ENCODE peak calls at places on chromosomes 11 and 22, in ten cellular contexts. O is pancreas, L is H1, V is astrocyte, H is uterus, B is brain microvascular endothelial cell, R is cardiac muscle cell, Y is HCT116, C is kidney epithelial cell, T is heart right ventricle. W is an unnamed sample.
A peak's percentile ranks its signal among the peaks of the same experiment; 100 is the strongest.

GRCh38 chr11:5831196-5831829 is 10.4 kb downstream of the OR52E6 start:
- DNase-seq in O (no peak), L (no peak), V (no peak), H (no peak), B (no peak), R (no peak), Y (no peak), C (no peak), T (no peak), W (no peak)

GRCh38 chr11:115887727-115888126 is 383.5 kb upstream of the CADM1 start:
- DNase-seq in O (no peak), L (no peak), V (no peak), H (no peak), B (no peak), R (no peak), Y (no peak), C (no peak), T (no peak), W (no peak)

GRCh38 chr11:65537620-65538231 is 12.8 kb downstream of the SCYL1 start:
- DNase-seq in O (peak; percentile 47), L (no peak), V (no peak), H (no peak), B (no peak), R (no peak), Y (no peak), C (no peak), T (no peak), W (no peak)

GRCh38 chr11:10012068-10012467 is 282.0 kb downstream of the SBF2 start:
- DNase-seq in O (no peak), L (no peak), V (no peak), H (no peak), B (no peak), R (no peak), Y (no peak), C (no peak), T (no peak), W (no peak)

GRCh38 chr11:79437274-79437980 is 3.4 kb downstream of the TENM4 start:
- DNase-seq in O (peak; percentile 64), L (peak; percentile 86), V (peak; percentile 42), H (peak; percentile 55), B (no peak), R (peak; percentile 44), Y (no peak), C (no peak), T (peak; percentile 75), W (no peak)

GRCh38 chr22:49483281-49483905 is 344.3 kb downstream of the BRD1 start:
- DNase-seq in O (no peak), L (no peak), V (no peak), H (no peak), B (no peak), R (no peak), Y (no peak), C (no peak), T (no peak), W (no peak)

GRCh38 chr22:33922268-33922667 is 2.0 kb upstream of the LARGE1 start:
- DNase-seq in O (no peak), L (no peak), V (peak; percentile 9), H (peak; percentile 51), B (peak; percentile 21), R (peak; percentile 40), Y (no peak), C (no peak), T (no peak), W (no peak)

GRCh38 chr11:62446091-62446490 is 27.3 kb downstream of the SCGB1A1 start:
- DNase-seq in O (no peak), L (no peak), V (no peak), H (peak; percentile 64), B (no peak), R (no peak), Y (no peak), C (no peak), T (no peak), W (no peak)

GRCh38 chr11:84316866-84317560 is 1030.8 kb upstream of the CCDC90B start:
- DNase-seq in O (peak; percentile 9), L (no peak), V (peak; percentile 70), H (no peak), B (peak; percentile 56), R (peak; percentile 35), Y (no peak), C (peak; percentile 16), T (no peak), W (peak; percentile 9)

GRCh38 chr11:114162719-114163123 is 103.2 kb downstream of the ZBTB16 start:
- DNase-seq in O (peak; percentile 88), L (no peak), V (peak; percentile 93), H (peak; percentile 98), B (peak; percentile 96), R (peak; percentile 100), Y (no peak), C (peak; percentile 97), T (peak; percentile 77), W (peak; percentile 95)

GRCh38 chr11:11724994-11725393 is 103.2 kb upstream of the GALNT18 start:
- DNase-seq in O (no peak), L (no peak), V (no peak), H (no peak), B (no peak), R (no peak), Y (no peak), C (no peak), T (no peak), W (peak; percentile 50)
- TF ChIP-seq CTCF in O (no peak), L (no peak), V (no peak), H (no peak), B (no peak), R (no peak), Y (no peak), C (no peak), T (no peak), W (no peak)

DNA sequence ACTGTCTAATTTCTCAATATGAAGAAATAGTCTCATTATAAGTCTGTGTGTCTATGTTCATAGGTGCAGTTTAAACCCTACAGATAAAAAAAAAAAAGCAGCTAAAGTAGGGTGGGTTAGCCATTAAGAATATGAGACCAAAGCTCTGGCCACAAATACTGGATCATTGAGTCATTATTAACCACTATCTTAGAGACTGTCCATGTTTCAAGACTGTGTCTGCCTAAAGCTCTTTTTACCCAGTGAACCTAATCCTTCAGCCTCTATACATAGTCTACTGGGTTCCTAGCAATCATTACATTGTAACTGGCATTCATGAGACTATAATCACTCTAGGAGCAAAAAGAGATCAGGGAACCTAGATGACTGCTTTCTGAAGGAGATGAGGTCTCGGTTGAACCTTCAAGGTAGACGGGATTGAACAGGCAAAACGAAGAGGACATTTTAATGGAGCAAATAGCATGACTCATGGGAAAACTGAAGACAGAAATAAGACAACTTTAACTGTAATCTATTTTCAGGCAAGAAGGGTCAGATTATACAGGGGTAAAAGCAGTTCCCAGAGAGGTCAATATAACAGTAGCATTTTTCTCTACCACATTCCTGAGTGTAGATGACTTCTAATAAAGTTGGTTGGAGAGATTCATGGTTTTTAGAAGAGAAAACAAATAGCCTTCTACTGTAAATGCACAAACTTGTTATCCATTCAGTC is 64.0 kb upstream of the FIBIN start:
- DNase-seq in O (no peak), L (no peak), V (no peak), H (no peak), B (no peak), R (no peak), Y (no peak), C (no peak), T (no peak), W (no peak)
- H3K4me3 ChIP-seq in O (no peak overlapping the region), L (no peak overlapping the region), V (no peak overlapping the region), H (no peak overlapping the region), B (no peak overlapping the region), R (no peak overlapping the region), Y (no peak overlapping the region), C (no peak overlapping the region), T (no peak overlapping the region), W (no peak overlapping the region)

DNA sequence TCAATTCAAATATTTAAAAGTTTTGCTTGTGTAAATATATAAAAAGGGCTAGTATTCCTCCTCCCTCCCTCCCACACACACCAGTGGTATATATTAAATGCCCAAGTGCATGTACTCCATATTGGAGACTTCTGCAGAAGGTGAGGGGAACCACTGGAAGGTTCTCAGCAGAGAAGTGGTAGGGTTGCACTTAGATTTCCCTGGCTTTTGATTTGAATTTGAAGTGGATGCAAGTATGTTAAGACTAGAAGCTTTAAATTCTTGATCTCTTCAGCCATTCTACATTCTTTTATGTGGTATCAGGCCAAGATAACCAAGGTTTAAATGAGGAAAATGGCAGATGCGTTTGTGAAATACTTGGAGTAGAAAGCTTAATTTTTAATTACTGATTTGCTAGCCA is 43.1 kb downstream of the CEP57 start:
- DNase-seq in O (no peak), L (no peak), V (no peak), H (no peak), B (no peak), R (no peak), Y (no peak), C (no peak), T (no peak), W (no peak)
- H3K36me3 ChIP-seq in O (peaks cover 6% of the 10 kb centered on the region), L (peaks cover 61% of the 10 kb centered on the region), V (peaks cover 30% of the 10 kb centered on the region), H (no peaks in the 10 kb centered on the region), B (peaks cover 30% of the 10 kb centered on the region), R (peaks cover 73% of the 10 kb centered on the region), Y (peaks cover 20% of the 10 kb centered on the region), C (no peaks in the 10 kb centered on the region), T (peaks cover 89% of the 10 kb centered on the region), W (peaks cover 1% of the 10 kb centered on the region)

GRCh38 chr11:20712912-20713311 is 43.5 kb downstream of the NELL1 start:
- DNase-seq in O (no peak), L (no peak), V (no peak), H (no peak), B (no peak), R (no peak), Y (no peak), C (no peak), T (no peak), W (no peak)
- TF ChIP-seq CTCF in O (no peak), L (peak; percentile 13), V (no peak), H (no peak), B (no peak), R (no peak), Y (no peak), C (no peak), T (no peak), W (no peak)

GRCh38 chr22:37242395-37242918 is 1.6 kb downstream of the RAC2 start:
- DNase-seq in O (no peak), L (no peak), V (no peak), H (peak; percentile 32), B (peak; percentile 38), R (peak; percentile 23), Y (no peak), C (no peak), T (peak; percentile 43), W (peak; percentile 67)
- H3K4me3 ChIP-seq in O (peak overlapping the region; percentile 33), L (no peak overlapping the region), V (no peak overlapping the region), H (no peak overlapping the region), B (peak overlapping the region; percentile 27), R (no peak overlapping the region), Y (peak overlapping the region; percentile 97), C (no peak overlapping the region), T (peak overlapping the region; percentile 38), W (no peak overlapping the region)

DNA sequence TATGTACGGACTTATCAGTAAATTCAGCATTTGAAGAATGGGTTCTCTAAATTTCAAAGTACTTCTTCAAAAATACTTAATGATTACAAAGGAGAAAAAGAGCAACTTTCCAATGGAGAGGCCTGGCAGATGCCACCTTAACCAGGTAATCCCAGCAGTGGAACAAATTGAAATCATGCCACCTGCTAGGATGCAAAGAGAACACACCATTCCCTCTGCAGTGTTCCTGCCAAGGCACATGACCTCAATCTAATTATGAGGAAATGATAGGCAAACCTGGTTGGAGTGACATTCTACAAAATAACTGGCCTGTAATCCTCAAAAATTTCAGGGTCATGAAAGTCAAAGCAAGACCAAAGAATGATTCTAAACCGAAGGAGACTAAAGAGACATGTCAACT is 21.5 kb downstream of the TNRC6B start:
- DNase-seq in O (no peak), L (no peak), V (no peak), H (no peak), B (no peak), R (no peak), Y (no peak), C (no peak), T (no peak), W (no peak)
- H3K36me3 ChIP-seq in O (no peaks in the 10 kb centered on the region), L (peaks cover 2% of the 10 kb centered on the region), V (no peaks in the 10 kb centered on the region), H (no peaks in the 10 kb centered on the region), B (no peaks in the 10 kb centered on the region), R (no peaks in the 10 kb centered on the region), Y (no peaks in the 10 kb centered on the region), C (no peaks in the 10 kb centered on the region), T (no peaks in the 10 kb centered on the region), W (peaks cover 2% of the 10 kb centered on the region)